ENCODE peak calls at places on chromosome 11, in six cellular contexts. A, L, S, Q, G and K are unnamed samples.

GRCh38 chr11:129277216-129277838 is 85.2 kb upstream of the ARHGAP32 start:
- DNase-seq in S (no peak), Q (no peak), A (no peak), G (no peak), L (no peak), K (no peak)

GRCh38 chr11:45580399-45580798 is 85.0 kb downstream of the CHST1 start:
- DNase-seq in Q (no peak), S (no peak), G (no peak), L (no peak), A (no peak), K (no peak)

GRCh38 chr11:63817758-63818498 is 4.7 kb downstream of the SPINDOC start:
- DNase-seq in G (no peak), L (no peak), Q (no peak), A (no peak), S (no peak), K (no peak)

GRCh38 chr11:11416502-11416901 is 63.5 kb upstream of the CSNK2A3 start:
- DNase-seq in G (no peak), S (no peak), L (peak), A (no peak), Q (no peak), K (no peak)

GRCh38 chr11:76329084-76329648 is 51.8 kb downstream of the THAP12 start:
- DNase-seq in S (no peak), G (no peak), A (no peak), Q (peak), L (no peak), K (no peak)

GRCh38 chr11:23403210-23404185 is 543.2 kb upstream of the CCDC179 start:
- DNase-seq in A (no peak), L (no peak), S (no peak), Q (peak), G (no peak), K (no peak)

GRCh38 chr11:83818349-83818748 is 532.2 kb upstream of the CCDC90B start:
- DNase-seq in L (peak), A (no peak), G (no peak), Q (no peak), S (no peak), K (no peak)

GRCh38 chr11:12565406-12565805 is 108.8 kb upstream of the TEAD1 start:
- DNase-seq in A (no peak), S (no peak), G (no peak), L (no peak), Q (no peak), K (no peak)

GRCh38 chr11:2836335-2837095 is 49.1 kb downstream of the CDKN1C start:
- DNase-seq in A (no peak), Q (no peak), S (no peak), L (no peak), G (no peak), K (no peak)

GRCh38 chr11:39741066-39741465 is 1718.4 kb downstream of the LRRC4C start:
- DNase-seq in Q (no peak), G (no peak), S (no peak), L (no peak), A (no peak), K (no peak)

GRCh38 chr11:59076876-59077571 is 9.1 kb upstream of the GLYATL1B start:
- DNase-seq in S (no peak), G (no peak), A (peak), L (no peak), Q (peak), K (no peak)

GRCh38 chr11:113204280-113204679 is 110.1 kb upstream of the TTC12 start:
- DNase-seq in S (no peak), G (no peak), L (no peak), A (no peak), Q (peak), K (no peak)